ENCODE peak calls at places on chromosomes 3 and 15, in ten cellular contexts. Y is PC-9, B is heart left ventricle, H is mammary epithelial cell, Z is fibroblast of lung, T is AG04450, O is IMR-90, P is Panc1, J is lower lobe of right lung, S is right atrium auricular region. M is an unnamed sample. For H3K27me3, the result is how much of the 10 kb centered on the place peaks cover.

GRCh38 chr15:77819841-77820728 is 187.4 kb upstream of the LINGO1 start:
- DNase-seq in S (no peak), Y (peak), H (peak), P (no peak), Z (peak), B (no peak), J (no peak), O (no peak), T (no peak), M (no peak)

GRCh38 chr15:36644156-36644896 is 64.9 kb downstream of the CDIN1 start:
- DNase-seq in T (no peak), J (no peak), S (no peak), B (no peak), P (no peak), O (no peak), Y (no peak), H (no peak), Z (peak), M (no peak)

GRCh38 chr3:14602804-14603644 is 48.5 kb upstream of the CCDC174 start:
- DNase-seq in S (no peak), J (no peak), Y (no peak), P (no peak), B (no peak), H (no peak), T (no peak), O (no peak), Z (no peak), M (no peak)

GRCh38 chr15:92092391-92092790 is 238.9 kb downstream of the SLCO3A1 start:
- DNase-seq in J (no peak), B (no peak), T (no peak), H (no peak), P (no peak), Y (no peak), S (no peak), Z (no peak), O (peak), M (no peak)

GRCh38 chr3:7793786-7794185 is 707.8 kb upstream of the LMCD1 start:
- DNase-seq in Y (no peak), B (no peak), P (no peak), Z (peak), H (no peak), S (no peak), T (no peak), J (no peak), O (no peak), M (no peak)

GRCh38 chr3:53495518-53496501 is 1.4 kb downstream of the CACNA1D start:
- DNase-seq in Y (no peak), Z (no peak), B (no peak), P (no peak), J (no peak), S (no peak), H (no peak), O (no peak), T (no peak), M (no peak)

GRCh38 chr15:52208306-52208946 is 17.2 kb upstream of the GNB5 start:
- DNase-seq in B (no peak), S (peak), Y (peak), P (no peak), H (peak), O (peak), J (peak), T (peak), Z (peak), M (peak)

GRCh38 chr3:151383111-151383510 is 1.4 kb downstream of the P2RY12 start:
- DNase-seq in B (no peak), H (no peak), S (no peak), Z (no peak), J (no peak), P (no peak), Y (no peak), T (no peak), O (no peak), M (no peak)

GRCh38 chr3:48598323-48599076 is 3.4 kb upstream of the COL7A1 start:
- DNase-seq in P (no peak), B (peak), Y (peak), J (no peak), H (peak), T (peak), O (peak), S (peak), Z (peak), M (peak)

GRCh38 chr3:50405249-50405648 is 45.9 kb upstream of the TMEM115 start:
- DNase-seq in S (no peak), B (no peak), P (no peak), Y (no peak), J (no peak), T (no peak), Z (no peak), O (peak), H (no peak), M (no peak)

GRCh38 chr15:34993877-34994276 is 5.8 kb upstream of the ZNF770 start:
- DNase-seq in Y (no peak), H (no peak), B (no peak), J (no peak), S (no peak), P (no peak), T (no peak), O (no peak), Z (no peak), M (no peak)

GRCh38 chr3:19901337-19901736 is 32.7 kb downstream of the EFHB start:
- DNase-seq in Z (no peak), P (no peak), O (no peak), T (no peak), B (no peak), H (no peak), S (no peak), Y (no peak), J (no peak), M (no peak)

GRCh38 chr15:79283252-79284048 is 928 bp downstream of the ANKRD34C start:
- DNase-seq in S (no peak), J (no peak), Z (peak), T (no peak), Y (peak), H (peak), P (no peak), B (peak), O (peak), M (peak)

GRCh38 chr3:74527566-74527965 is 86.9 kb downstream of the CNTN3 start:
- DNase-seq in Y (no peak), Z (no peak), H (no peak), T (no peak), P (no peak), J (no peak), S (no peak), O (no peak), B (no peak), M (no peak)

GRCh38 chr3:30668051-30668609 is 61.7 kb downstream of the TGFBR2 start:
- DNase-seq in T (no peak), B (no peak), Y (no peak), O (no peak), J (no peak), H (no peak), S (no peak), P (no peak), Z (no peak), M (no peak)

GRCh38 chr15:33639968-33640367 is 328.3 kb upstream of the CHRM5 start:
- DNase-seq in J (no peak), O (no peak), Y (no peak), Z (no peak), S (no peak), T (no peak), P (no peak), B (no peak), H (no peak), M (no peak)

GRCh38 chr3:171125010-171125409 is 98.5 kb upstream of the SLC2A2 start:
- DNase-seq in S (no peak), P (no peak), Y (no peak), O (peak), T (no peak), J (no peak), Z (peak), H (no peak), B (no peak), M (peak)

GRCh38 chr15:51094606-51095569 is at the start of gene TNFAIP8L3:
- DNase-seq in T (no peak), O (no peak), S (no peak), Z (peak), P (no peak), H (peak), J (no peak), B (peak), Y (peak), M (no peak)

GRCh38 chr3:109023656-109024254 is 70.1 kb upstream of the GUCA1C start:
- DNase-seq in O (peak), H (peak), Z (peak), S (no peak), P (no peak), Y (peak), B (no peak), J (no peak), T (peak), M (peak)

GRCh38 chr3:41575754-41576153 is 376.4 kb downstream of the CTNNB1 start:
- DNase-seq in O (no peak), B (no peak), J (no peak), Y (no peak), H (no peak), S (no peak), T (no peak), Z (no peak), P (no peak), M (no peak)

GRCh38 chr15:22916606-22917350 is 63.4 kb downstream of the CYFIP1 start:
- DNase-seq in B (no peak), O (no peak), Y (no peak), Z (no peak), P (no peak), H (no peak), J (peak), T (no peak), S (no peak), M (no peak)

GRCh38 chr3:121730940-121731687 is 18.4 kb downstream of the GOLGB1 start:
- DNase-seq in Z (peak), Y (no peak), O (peak), S (no peak), H (peak), B (no peak), T (no peak), P (no peak), J (no peak), M (no peak)

GRCh38 chr15:65884511-65884910 is 15.2 kb downstream of the RAB11A start:
- DNase-seq in O (no peak), T (no peak), J (no peak), H (no peak), S (no peak), P (no peak), Z (no peak), Y (no peak), B (no peak), M (no peak)

GRCh38 chr3:89851974-89852621 is 744.7 kb downstream of the EPHA3 start:
- DNase-seq in S (no peak), O (peak), P (no peak), Y (peak), Z (peak), H (no peak), T (no peak), B (no peak), J (no peak), M (peak)

GRCh38 chr3:141644931-141645330 is 93.2 kb upstream of the RNF7 start:
- DNase-seq in T (no peak), O (peak), Z (peak), Y (peak), S (peak), H (peak), J (peak), P (peak), B (peak), M (peak)

GRCh38 chr15:48447657-48448056 is 116.4 kb downstream of the DUT start:
- DNase-seq in T (no peak), H (peak), P (no peak), Z (peak), B (no peak), S (no peak), J (no peak), O (peak), Y (no peak), M (no peak)

GRCh38 chr3:71510485-71510884 is 73.0 kb downstream of the FOXP1 start:
- DNase-seq in T (no peak), Y (no peak), H (no peak), Z (peak), J (no peak), S (no peak), P (no peak), O (peak), B (no peak), M (peak)

GRCh38 chr3:116140100-116140689 is 305.1 kb downstream of the LSAMP start:
- DNase-seq in J (no peak), T (no peak), S (no peak), H (peak), B (no peak), Z (peak), P (no peak), Y (no peak), O (peak), M (no peak)

GRCh38 chr3:194265505-194265892 is 85.6 kb downstream of the CPN2 start:
- DNase-seq in J (peak), Z (peak), Y (peak), H (peak), T (peak), P (no peak), S (peak), B (peak), O (peak), M (peak)

GRCh38 chr3:69079269-69080159 is 651 bp downstream of the UBA3 start:
- DNase-seq in Y (no peak), T (no peak), O (no peak), S (no peak), Z (no peak), J (no peak), H (peak), B (peak), P (no peak), M (no peak)

GRCh38 chr3:21290557-21290956 is 460.5 kb downstream of the ZNF385D start:
- DNase-seq in J (no peak), O (no peak), P (no peak), Z (no peak), B (no peak), H (no peak), T (no peak), Y (no peak), S (no peak), M (no peak)

GRCh38 chr3:135057996-135058395 is 262.9 kb downstream of the EPHB1 start:
- DNase-seq in H (no peak), Z (no peak), S (no peak), B (no peak), T (no peak), Y (no peak), O (no peak), P (no peak), J (no peak), M (no peak)

GRCh38 chr15:96414875-96415274 is 84.4 kb downstream of the NR2F2 start:
- DNase-seq in Y (no peak), B (no peak), P (no peak), Z (no peak), H (no peak), S (no peak), T (no peak), J (no peak), O (no peak), M (no peak)

GRCh38 chr3:13294442-13295351 is 125.4 kb downstream of the NUP210 start:
- DNase-seq in P (no peak), Z (no peak), H (no peak), B (no peak), Y (no peak), O (no peak), S (no peak), J (peak), T (no peak), M (no peak)

DNA sequence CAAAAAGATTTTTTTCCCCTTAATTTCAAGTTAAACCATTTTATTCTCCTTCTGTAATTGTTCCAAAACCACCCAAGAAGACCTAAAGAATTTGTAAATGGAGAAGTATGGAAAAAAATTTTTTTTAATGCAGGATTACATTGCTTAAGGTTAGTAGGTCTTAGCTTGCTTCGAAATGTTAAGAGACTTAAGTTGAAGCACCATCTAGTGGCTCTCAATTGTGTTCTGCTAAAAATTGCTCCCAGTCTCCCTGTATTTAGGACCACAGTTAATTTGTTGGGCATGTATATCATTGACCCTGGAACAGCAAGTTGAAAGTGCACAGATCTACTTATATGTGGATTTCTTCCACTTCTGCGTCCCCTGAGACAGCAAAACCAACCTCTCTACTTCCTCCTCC is 32.4 kb downstream of the CD200R1L start:
- DNase-seq in B (no peak), H (peak), P (peak), Y (peak), J (no peak), O (peak), S (no peak), Z (peak), T (peak), M (peak)
- TF ChIP-seq CTCF in B (peak), H (peak), P (peak), Y (peak), J (peak), O (peak), S (peak), Z (peak), T (peak), M (peak)

GRCh38 chr3:11749486-11749885 is 97.2 kb downstream of the TAMM41 start:
- DNase-seq in J (no peak), Y (no peak), T (no peak), Z (no peak), B (no peak), O (no peak), H (no peak), P (no peak), S (no peak), M (no peak)
- H3K27me3 ChIP-seq in J (under half), Y (under half), T (under half), Z (under half), B (under half), O (under half), H (under half), P (under half), S (under half), M (under half)

GRCh38 chr15:62241135-62241770 is 76.2 kb upstream of the C2CD4B start:
- DNase-seq in S (no peak), H (peak), J (no peak), Z (no peak), O (no peak), P (no peak), T (no peak), Y (peak), B (no peak), M (peak)
- TF ChIP-seq CTCF in S (peak), H (no peak), J (no peak), Z (peak), O (peak), P (peak), T (peak), Y (peak), B (peak), M (peak)

GRCh38 chr3:147411777-147412176 is 2.6 kb downstream of the ZIC1 start:
- DNase-seq in S (no peak), Y (no peak), T (no peak), P (no peak), Z (no peak), J (no peak), B (no peak), O (no peak), H (no peak), M (no peak)

GRCh38 chr3:147410126-147410517 is 957 bp downstream of the ZIC1 start:
- DNase-seq in J (no peak), T (no peak), Y (no peak), H (no peak), B (no peak), Z (no peak), P (no peak), S (no peak), O (no peak), M (no peak)

GRCh38 chr3:147412491-147412916 is 3.3 kb downstream of the ZIC1 start:
- DNase-seq in P (no peak), B (no peak), Z (no peak), O (no peak), T (no peak), Y (no peak), S (no peak), J (no peak), H (no peak), M (no peak)

GRCh38 chr3:147410518-147411234 is 1.5 kb downstream of the ZIC1 start:
- DNase-seq in H (no peak), T (no peak), J (no peak), Z (peak), B (no peak), Y (no peak), O (peak), S (no peak), P (no peak), M (peak)

DNA sequence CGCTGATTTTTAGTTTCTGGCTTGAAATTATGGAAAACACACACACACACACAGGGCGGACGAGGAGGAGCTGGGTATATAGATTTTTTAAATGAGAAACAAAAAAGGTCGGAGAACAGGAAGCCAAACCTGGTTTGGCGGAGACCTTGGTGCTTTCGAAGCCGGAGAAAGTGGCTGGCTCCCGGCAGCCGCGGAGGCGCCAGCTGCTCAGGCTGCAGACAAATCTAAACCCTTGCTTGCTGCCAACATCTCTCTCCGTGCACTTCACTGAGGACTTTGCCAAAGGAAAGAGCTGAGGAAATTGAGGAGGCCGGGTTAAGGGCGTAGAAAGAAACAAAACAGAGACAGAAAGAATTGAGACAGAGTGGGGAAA is 2.1 kb downstream of the ZIC1 start:
- DNase-seq in H (no peak), P (no peak), S (no peak), Y (no peak), B (no peak), O (peak), J (no peak), T (no peak), Z (no peak), M (no peak)
- H3K27me3 ChIP-seq in H (half or more), P (under half), S (half or more), Y (under half), B (half or more), O (half or more), J (half or more), T (half or more), Z (half or more), M (under half)

GRCh38 chr3:158532099-158532734 is 38.8 kb upstream of the MLF1 start:
- DNase-seq in H (peak), S (no peak), J (no peak), Z (peak), B (no peak), P (peak), O (peak), T (peak), Y (peak), M (peak)
- TF ChIP-seq CTCF in H (peak), S (peak), J (peak), Z (peak), B (peak), P (peak), O (peak), T (peak), Y (peak), M (peak)

GRCh38 chr3:184234224-184234623 is 4.8 kb downstream of the VWA5B2 start:
- DNase-seq in T (peak), O (peak), B (no peak), Y (peak), S (no peak), P (no peak), Z (peak), J (peak), H (peak), M (peak)

GRCh38 chr3:184236033-184236410 is 6.6 kb downstream of the VWA5B2 start:
- DNase-seq in T (no peak), B (no peak), O (no peak), Y (no peak), H (no peak), P (no peak), Z (no peak), J (no peak), S (no peak), M (no peak)

GRCh38 chr3:184234671-184235380 is 5.4 kb downstream of the VWA5B2 start:
- DNase-seq in Y (no peak), Z (no peak), S (no peak), B (no peak), O (no peak), H (no peak), T (no peak), P (no peak), J (no peak), M (no peak)

GRCh38 chr3:184236636-184237035 is 7.3 kb downstream of the VWA5B2 start:
- DNase-seq in P (no peak), O (no peak), B (no peak), J (peak), H (no peak), T (no peak), Z (no peak), S (no peak), Y (no peak), M (no peak)

GRCh38 chr3:184235381-184236032 is 6.1 kb downstream of the VWA5B2 start:
- DNase-seq in Y (no peak), P (no peak), O (no peak), H (no peak), B (no peak), T (no peak), S (no peak), Z (no peak), J (no peak), M (no peak)
- H3K27me3 ChIP-seq in Y (under half), P (under half), O (under half), H (under half), B (under half), T (under half), S (under half), Z (under half), J (under half), M (under half)

DNA sequence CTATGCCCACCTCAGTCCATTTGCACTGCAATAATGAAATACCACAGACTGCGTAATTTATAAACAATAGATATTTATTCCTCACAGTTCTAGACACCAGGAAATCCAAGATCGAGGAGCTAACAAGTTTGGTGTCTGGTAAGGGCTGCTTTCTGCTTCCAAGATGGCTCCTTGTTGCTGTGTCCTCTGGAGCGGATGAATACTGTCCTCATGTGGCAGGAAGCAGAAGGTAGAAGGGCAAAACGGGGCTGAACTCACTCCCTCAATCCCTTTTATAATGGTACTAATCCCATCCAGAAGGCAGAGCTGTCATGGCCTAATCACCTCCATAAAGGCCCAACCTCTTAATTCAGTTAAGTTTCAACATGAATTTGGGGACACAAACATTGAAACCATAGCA is 75.3 kb downstream of the P2RY1 start:
- DNase-seq in S (no peak), H (no peak), P (no peak), Y (no peak), O (no peak), B (no peak), Z (no peak), J (no peak), T (no peak), M (no peak)
- TF ChIP-seq CTCF in S (no peak), H (no peak), P (peak), Y (no peak), O (no peak), B (no peak), Z (no peak), J (peak), T (no peak), M (peak)

GRCh38 chr3:133871368-133872090 is 24.2 kb downstream of the RAB6B start:
- DNase-seq in B (no peak), J (no peak), O (no peak), P (no peak), T (no peak), Z (no peak), S (no peak), H (no peak), Y (no peak), M (no peak)
- H3K27me3 ChIP-seq in B (under half), J (under half), O (under half), P (under half), T (under half), Z (under half), S (under half), H (under half), Y (under half), M (under half)

GRCh38 chr15:70210538-70210937 is 112.8 kb upstream of the TLE3 start:
- DNase-seq in O (no peak), P (no peak), Y (no peak), H (no peak), J (no peak), Z (no peak), T (no peak), B (no peak), S (no peak), M (no peak)
- TF ChIP-seq CTCF in O (no peak), P (no peak), Y (no peak), H (no peak), J (no peak), Z (peak), T (peak), B (peak), S (no peak), M (peak)